ENCODE peak calls at places on chromosome 19, in eight cellular contexts. R, M, U, Y, T, B, F and A are unnamed samples.

GRCh38 chr19:3360494-3361383 is 5.6 kb upstream of the NFIC start:
- DNase-seq in R (no peak), M (peak; percentile 64), U (no peak), Y (peak; percentile 79), T (peak; percentile 31), B (peak; percentile 75), F (no peak), A (peak; percentile 68)

GRCh38 chr19:14544977-14545715 is 15.8 kb downstream of the TECR start:
- DNase-seq in R (peak; percentile 77), M (no peak), U (no peak), Y (no peak), T (no peak), B (no peak), F (no peak), A (no peak)

GRCh38 chr19:56170261-56170660 is 5.5 kb upstream of the GALP start:
- DNase-seq in R (peak; percentile 66), M (peak; percentile 96), U (peak; percentile 82), Y (no peak), T (peak; percentile 94), B (no peak), F (peak; percentile 70), A (no peak)

GRCh38 chr19:20926796-20927195 is 3.7 kb downstream of the ZNF85 start:
- DNase-seq in R (no peak), M (no peak), U (no peak), Y (no peak), T (no peak), B (no peak), F (no peak), A (no peak)

GRCh38 chr19:6489278-6490061 is 7.9 kb upstream of the DENND1C start:
- DNase-seq in R (no peak), M (no peak), U (no peak), Y (no peak), T (no peak), B (no peak), F (no peak), A (no peak)

GRCh38 chr19:572140-572890 is at the start of gene BSG:
- DNase-seq in R (peak; percentile 84), M (peak; percentile 99), U (peak; percentile 92), Y (peak; percentile 98), T (peak; percentile 95), B (peak; percentile 100), F (peak; percentile 98), A (peak; percentile 98)

GRCh38 chr19:14147797-14148605 is 11.6 kb upstream of the ASF1B start:
- DNase-seq in R (no peak), M (peak; percentile 63), U (no peak), Y (peak; percentile 58), T (peak; percentile 77), B (peak; percentile 92), F (peak; percentile 58), A (peak; percentile 22)

GRCh38 chr19:4542896-4543351 is 3.1 kb upstream of the LRG1 start:
- DNase-seq in R (no peak), M (no peak), U (no peak), Y (no peak), T (no peak), B (no peak), F (no peak), A (no peak)

GRCh38 chr19:48218964-48219363 is 36.7 kb downstream of the CARD8 start:
- DNase-seq in R (no peak), M (no peak), U (no peak), Y (no peak), T (peak; percentile 21), B (no peak), F (no peak), A (no peak)

GRCh38 chr19:15048128-15048527 is 1.2 kb upstream of the CASP14 start:
- DNase-seq in R (no peak), M (no peak), U (no peak), Y (no peak), T (no peak), B (no peak), F (no peak), A (no peak)

GRCh38 chr19:42540071-42540553 is 11.8 kb upstream of the CEACAM1 start:
- DNase-seq in R (no peak), M (no peak), U (no peak), Y (no peak), T (no peak), B (no peak), F (no peak), A (no peak)

GRCh38 chr19:55358943-55359908 is 3.8 kb downstream of the GARIN5B start:
- DNase-seq in R (no peak), M (no peak), U (no peak), Y (no peak), T (no peak), B (no peak), F (no peak), A (no peak)

GRCh38 chr19:4504297-4504701 is 14.0 kb downstream of the PLIN4 start:
- DNase-seq in R (no peak), M (no peak), U (no peak), Y (no peak), T (no peak), B (no peak), F (no peak), A (no peak)

GRCh38 chr19:33064778-33065550 is at the start of gene RHPN2:
- DNase-seq in R (peak; percentile 60), M (peak; percentile 85), U (peak; percentile 65), Y (peak; percentile 67), T (peak; percentile 66), B (peak; percentile 82), F (peak; percentile 74), A (peak; percentile 87)

GRCh38 chr19:11295665-11296245 is at the start of gene TSPAN16:
- DNase-seq in R (no peak), M (no peak), U (no peak), Y (no peak), T (no peak), B (no peak), F (no peak), A (no peak)

GRCh38 chr19:10086032-10086903 is at the start of gene SHFL:
- DNase-seq in R (no peak), M (peak; percentile 82), U (peak; percentile 33), Y (peak; percentile 80), T (peak; percentile 54), B (peak; percentile 93), F (peak; percentile 88), A (no peak)

GRCh38 chr19:21022996-21023395 is 2.5 kb downstream of the ZNF430 start:
- DNase-seq in R (no peak), M (peak; percentile 56), U (no peak), Y (peak; percentile 29), T (peak; percentile 66), B (no peak), F (peak; percentile 28), A (no peak)

GRCh38 chr19:17626456-17626855 is 61.7 kb downstream of the UNC13A start:
- DNase-seq in R (no peak), M (no peak), U (no peak), Y (no peak), T (no peak), B (no peak), F (no peak), A (no peak)

GRCh38 chr19:38870612-38871011 is 7.5 kb downstream of the RINL start:
- DNase-seq in R (no peak), M (no peak), U (no peak), Y (no peak), T (no peak), B (no peak), F (no peak), A (no peak)

GRCh38 chr19:14507704-14508246 is 10.4 kb downstream of the DNAJB1 start:
- DNase-seq in R (no peak), M (peak; percentile 46), U (peak; percentile 86), Y (no peak), T (peak; percentile 97), B (peak; percentile 64), F (no peak), A (no peak)

GRCh38 chr19:45972081-45972943 is 1.4 kb downstream of the NOVA2 start:
- DNase-seq in R (no peak), M (no peak), U (no peak), Y (peak; percentile 17), T (no peak), B (no peak), F (no peak), A (peak; percentile 28)

GRCh38 chr19:18629166-18630088 is 7.4 kb upstream of the KLHL26 start:
- DNase-seq in R (no peak), M (no peak), U (no peak), Y (no peak), T (no peak), B (no peak), F (no peak), A (no peak)

GRCh38 chr19:55304980-55305379 is 20.2 kb downstream of the TMEM150B start:
- DNase-seq in R (no peak), M (no peak), U (no peak), Y (no peak), T (no peak), B (no peak), F (no peak), A (no peak)

GRCh38 chr19:35153701-35154534 is 617 bp upstream of the FXYD5 start:
- DNase-seq in R (no peak), M (peak; percentile 63), U (peak; percentile 30), Y (peak; percentile 82), T (peak; percentile 58), B (no peak), F (peak; percentile 49), A (peak; percentile 85)

GRCh38 chr19:52237771-52238400 is 31.5 kb upstream of the ZNF766 start:
- DNase-seq in R (no peak), M (peak; percentile 55), U (peak; percentile 49), Y (peak; percentile 50), T (peak; percentile 84), B (no peak), F (no peak), A (peak; percentile 38)

GRCh38 chr19:50721441-50722137 is 1.6 kb upstream of the CLEC11A start:
- DNase-seq in R (no peak), M (peak; percentile 65), U (no peak), Y (no peak), T (no peak), B (no peak), F (no peak), A (no peak)

GRCh38 chr19:17902701-17903100 is 30.1 kb upstream of the CCDC124 start:
- DNase-seq in R (no peak), M (peak; percentile 24), U (no peak), Y (no peak), T (no peak), B (no peak), F (peak; percentile 48), A (no peak)

GRCh38 chr19:45882652-45883585 is 3.0 kb downstream of the IRF2BP1 start:
- DNase-seq in R (peak; percentile 76), M (peak; percentile 89), U (peak; percentile 74), Y (peak; percentile 89), T (peak; percentile 85), B (peak; percentile 94), F (peak; percentile 81), A (peak; percentile 74)